ENCODE peak calls at places on chromosomes 1 and 21, in eight cellular contexts. A is activated CD8-positive, alpha-beta T cell treated with anti-CD3 and anti-CD28 coated beads, Interleukin-2, amount 10 ng/mL, durations not matched to agents 7 days and 5 days; I is CD4-positive, alpha-beta T cell; Y is stimulated activated effector memory CD8-positive, alpha-beta T cell treated with anti-CD3 and anti-CD28 coated beads, Interleukin-12 subunit alpha, Interleukin-12 subunit beta, amount 100 ng/mL, for 72 hours; Z is naive B cell; N is stimulated activated naive CD8-positive, alpha-beta T cell treated with anti-CD3 and anti-CD28 coated beads, Interleukin-15, amount 100 ng/mL, for 72 hours; X is A549; U is activated T-cell treated with anti-CD3 and anti-CD28 coated beads, Interleukin-2, amount 50 U/mL, for 4 hours. C is an unnamed sample.

GRCh38 chr1:224348137-224348536 is 8.5 kb upstream of the CNIH4 start:
- ATAC-seq in X (no peak), N (no peak), I (peak; percentile 73), U (no peak), Z (no peak), A (no peak), Y (no peak), C (no peak)

GRCh38 chr1:114594046-114594445 is 12.6 kb upstream of the BCAS2 start:
- ATAC-seq in X (no peak), Z (no peak), U (no peak), Y (no peak), A (no peak), I (no peak), N (no peak), C (no peak)

GRCh38 chr1:177660188-177660587 is 309.7 kb downstream of the SEC16B start:
- ATAC-seq in Y (no peak), Z (no peak), N (no peak), U (no peak), A (no peak), X (no peak), I (no peak), C (no peak)

GRCh38 chr1:13762642-13763041 is 62.7 kb downstream of the PRDM2 start:
- ATAC-seq in Y (peak; percentile 32), N (no peak), U (no peak), I (no peak), X (no peak), Z (no peak), A (peak; percentile 6), C (no peak)

GRCh38 chr1:221335161-221336101 is 406.5 kb downstream of the DUSP10 start:
- ATAC-seq in N (no peak), I (no peak), A (no peak), U (no peak), Z (no peak), X (no peak), Y (peak; percentile 13), C (peak; percentile 21)

GRCh38 chr1:235327559-235328270 is at the start of gene ARID4B:
- ATAC-seq in Y (peak; percentile 5), U (peak; percentile 6), I (no peak), Z (no peak), X (peak; percentile 39), A (peak; percentile 3), N (peak; percentile 13), C (no peak)

GRCh38 chr1:48870596-48870995 is 93.9 kb upstream of the BEND5 start:
- ATAC-seq in Z (peak; percentile 35), A (no peak), N (peak; percentile 56), Y (no peak), U (no peak), X (peak; percentile 69), I (no peak), C (no peak)

GRCh38 chr1:234961468-234962339 is 166.9 kb downstream of the TOMM20 start:
- ATAC-seq in N (peak; percentile 65), I (peak; percentile 54), A (peak; percentile 7), Y (peak; percentile 22), U (peak; percentile 9), X (peak; percentile 2), Z (no peak), C (peak; percentile 42)

GRCh38 chr21:41634211-41634694 is 126.3 kb upstream of the TMPRSS2 start:
- ATAC-seq in Y (no peak), I (no peak), X (no peak), Z (no peak), U (no peak), N (no peak), A (no peak), C (no peak)

GRCh38 chr1:23593556-23594148 is 34.4 kb upstream of the ID3 start:
- ATAC-seq in X (peak; percentile 51), Z (no peak), N (no peak), A (no peak), Y (no peak), I (no peak), U (no peak), C (no peak)

GRCh38 chr1:109786531-109787021 is 22.9 kb upstream of the EPS8L3 start:
- ATAC-seq in N (no peak), X (peak; percentile 79), I (no peak), A (no peak), Z (no peak), Y (no peak), U (no peak), C (no peak)

GRCh38 chr1:19079983-19080472 is 123.6 kb upstream of the IFFO2 start:
- ATAC-seq in X (peak; percentile 55), Z (no peak), Y (no peak), A (no peak), I (no peak), N (no peak), U (no peak), C (no peak)

GRCh38 chr21:42724226-42724920 is 71.0 kb downstream of the PDE9A start:
- ATAC-seq in U (no peak), X (peak; percentile 78), I (no peak), Z (no peak), N (no peak), Y (no peak), A (no peak), C (no peak)

GRCh38 chr1:116111196-116112021 is at the start of gene MAB21L3:
- ATAC-seq in X (no peak), N (no peak), A (no peak), I (no peak), Z (no peak), Y (no peak), U (no peak), C (no peak)

GRCh38 chr1:9182784-9183257 is 51.8 kb upstream of the H6PD start:
- ATAC-seq in Y (no peak), Z (no peak), I (no peak), N (peak; percentile 24), A (peak; percentile 13), X (no peak), U (no peak), C (no peak)

GRCh38 chr1:20884513-20884912 is 97.4 kb upstream of the HP1BP3 start:
- ATAC-seq in I (no peak), N (no peak), Y (no peak), U (no peak), Z (no peak), A (no peak), X (no peak), C (no peak)

GRCh38 chr1:236603896-236604217 is 459 bp downstream of the HEATR1 start:
- ATAC-seq in Y (no peak), I (peak; percentile 66), Z (peak; percentile 64), A (no peak), N (peak; percentile 69), X (peak; percentile 22), U (peak; percentile 16), C (peak; percentile 12)

GRCh38 chr1:78607334-78607927 is 12.8 kb upstream of the IFI44L start:
- ATAC-seq in U (no peak), I (no peak), Z (no peak), A (no peak), X (no peak), N (no peak), Y (no peak), C (no peak)

GRCh38 chr1:202834771-202835547 is 24.2 kb downstream of the PCAT6 start:
- ATAC-seq in A (peak; percentile 43), X (peak; percentile 24), U (peak; percentile 68), Z (no peak), N (peak; percentile 62), Y (peak; percentile 78), I (peak; percentile 32), C (peak; percentile 92)

GRCh38 chr1:108962681-108963051 is 618 bp downstream of the CLCC1 start:
- ATAC-seq in U (no peak), Y (no peak), N (peak; percentile 46), X (peak; percentile 52), Z (no peak), A (peak; percentile 21), I (peak; percentile 11), C (peak; percentile 20)

GRCh38 chr1:54347955-54348699 is 58.1 kb downstream of the SSBP3 start:
- ATAC-seq in X (no peak), N (no peak), U (no peak), Z (no peak), Y (no peak), A (no peak), I (no peak), C (no peak)